ENCODE peak calls at places on chromosomes 1 and 21, in ten cellular contexts. T, E, Z, D, W, M, B, X, Y and A are unnamed samples. For H3K27me3, the result is how much of the 10 kb centered on the place peaks cover.

GRCh38 chr1:118871510-118872240 is 116.5 kb downstream of the TBX15 start:
- DNase-seq in T (no peak), E (no peak), Z (no peak), D (no peak), W (no peak), M (no peak), B (no peak), X (no peak), Y (no peak), A (no peak)

GRCh38 chr1:1318131-1318652 is 6.3 kb downstream of the INTS11 start:
- DNase-seq in T (peak), E (peak), Z (peak), D (peak), W (peak), M (no peak), B (no peak), X (peak), Y (peak), A (no peak)

GRCh38 chr1:200029624-200030074 is 2.1 kb downstream of the NR5A2 start:
- DNase-seq in T (no peak), E (no peak), Z (no peak), D (no peak), W (no peak), M (no peak), B (no peak), X (no peak), Y (no peak), A (no peak)

GRCh38 chr1:8343044-8343443 is 25.1 kb downstream of the SLC45A1 start:
- DNase-seq in T (no peak), E (no peak), Z (no peak), D (no peak), W (no peak), M (no peak), B (no peak), X (no peak), Y (no peak), A (no peak)

GRCh38 chr1:188709146-188709545 is 1768.5 kb downstream of the BRINP3 start:
- DNase-seq in T (no peak), E (peak), Z (no peak), D (no peak), W (no peak), M (no peak), B (no peak), X (no peak), Y (no peak), A (no peak)

GRCh38 chr1:171663854-171664550 is 11.5 kb upstream of the MYOC start:
- DNase-seq in T (no peak), E (no peak), Z (no peak), D (no peak), W (no peak), M (no peak), B (no peak), X (no peak), Y (no peak), A (no peak)

GRCh38 chr1:159473335-159473734 is 33.8 kb downstream of the OR10J1 start:
- DNase-seq in T (no peak), E (peak), Z (no peak), D (no peak), W (no peak), M (no peak), B (no peak), X (no peak), Y (no peak), A (no peak)

GRCh38 chr1:50517488-50517887 is 94.2 kb upstream of the DMRTA2 start:
- DNase-seq in T (no peak), E (no peak), Z (no peak), D (no peak), W (no peak), M (no peak), B (no peak), X (no peak), Y (no peak), A (no peak)

GRCh38 chr1:211024901-211025300 is 109.0 kb downstream of the KCNH1 start:
- DNase-seq in T (no peak), E (no peak), Z (no peak), D (no peak), W (no peak), M (no peak), B (no peak), X (no peak), Y (no peak), A (no peak)

GRCh38 chr1:152495066-152495675 is 15.4 kb upstream of the LCE5A start:
- DNase-seq in T (no peak), E (no peak), Z (no peak), D (peak), W (no peak), M (no peak), B (no peak), X (peak), Y (no peak), A (peak)

GRCh38 chr1:205477759-205478247 is 22.0 kb upstream of the BLACAT1 start:
- DNase-seq in T (peak), E (peak), Z (no peak), D (peak), W (peak), M (no peak), B (no peak), X (peak), Y (peak), A (no peak)

GRCh38 chr1:10693497-10694273 is 102.8 kb downstream of the CASZ1 start:
- DNase-seq in T (no peak), E (peak), Z (peak), D (no peak), W (no peak), M (peak), B (peak), X (peak), Y (no peak), A (no peak)

GRCh38 chr21:45421071-45421845 is 16.3 kb downstream of the COL18A1 start:
- DNase-seq in T (peak), E (no peak), Z (peak), D (no peak), W (peak), M (no peak), B (no peak), X (peak), Y (no peak), A (no peak)

GRCh38 chr21:31888936-31889371 is 16.1 kb downstream of the HUNK start:
- DNase-seq in T (no peak), E (no peak), Z (no peak), D (no peak), W (peak), M (no peak), B (no peak), X (no peak), Y (no peak), A (no peak)

GRCh38 chr1:15390667-15391066 is 19.0 kb upstream of the EFHD2 start:
- DNase-seq in T (no peak), E (no peak), Z (no peak), D (no peak), W (no peak), M (no peak), B (no peak), X (no peak), Y (no peak), A (no peak)

GRCh38 chr1:84368441-84368840 is 29.8 kb upstream of the DNASE2B start:
- DNase-seq in T (no peak), E (no peak), Z (no peak), D (no peak), W (no peak), M (no peak), B (no peak), X (no peak), Y (no peak), A (no peak)

GRCh38 chr1:172466795-172467407 is 23.0 kb upstream of the PIGC start:
- DNase-seq in T (no peak), E (peak), Z (no peak), D (no peak), W (no peak), M (no peak), B (no peak), X (no peak), Y (no peak), A (no peak)

GRCh38 chr21:44064852-44065403 is 42.3 kb upstream of the PWP2 start:
- DNase-seq in T (no peak), E (no peak), Z (no peak), D (no peak), W (no peak), M (no peak), B (no peak), X (no peak), Y (no peak), A (no peak)

GRCh38 chr21:25370311-25370744 is 237.0 kb downstream of the MRPL39 start:
- DNase-seq in T (no peak), E (peak), Z (no peak), D (no peak), W (no peak), M (no peak), B (no peak), X (peak), Y (peak), A (peak)

GRCh38 chr1:169624887-169625286 is 5.0 kb downstream of the SELP start:
- DNase-seq in T (no peak), E (no peak), Z (no peak), D (no peak), W (no peak), M (no peak), B (no peak), X (no peak), Y (no peak), A (no peak)

GRCh38 chr1:175498002-175498401 is 245.4 kb downstream of the TNR start:
- DNase-seq in T (no peak), E (peak), Z (no peak), D (no peak), W (no peak), M (no peak), B (no peak), X (peak), Y (no peak), A (no peak)

GRCh38 chr1:41599912-41600311 is 115.4 kb upstream of the EDN2 start:
- DNase-seq in T (no peak), E (no peak), Z (no peak), D (no peak), W (no peak), M (no peak), B (no peak), X (no peak), Y (no peak), A (no peak)

GRCh38 chr21:46532080-46532479 is 72.8 kb downstream of the S100B start:
- DNase-seq in T (no peak), E (no peak), Z (no peak), D (no peak), W (no peak), M (no peak), B (peak), X (no peak), Y (no peak), A (no peak)

GRCh38 chr21:14072761-14073535 is 137.8 kb downstream of the LIPI start:
- DNase-seq in T (no peak), E (no peak), Z (no peak), D (no peak), W (no peak), M (no peak), B (no peak), X (no peak), Y (peak), A (no peak)

GRCh38 chr1:213057264-213058059 is 6.4 kb downstream of the RPS6KC1 start:
- DNase-seq in T (no peak), E (no peak), Z (no peak), D (no peak), W (no peak), M (no peak), B (no peak), X (peak), Y (no peak), A (no peak)

GRCh38 chr21:15029077-15029476 is 35.7 kb downstream of the NRIP1 start:
- DNase-seq in T (no peak), E (peak), Z (no peak), D (no peak), W (no peak), M (no peak), B (no peak), X (no peak), Y (no peak), A (no peak)

DNA sequence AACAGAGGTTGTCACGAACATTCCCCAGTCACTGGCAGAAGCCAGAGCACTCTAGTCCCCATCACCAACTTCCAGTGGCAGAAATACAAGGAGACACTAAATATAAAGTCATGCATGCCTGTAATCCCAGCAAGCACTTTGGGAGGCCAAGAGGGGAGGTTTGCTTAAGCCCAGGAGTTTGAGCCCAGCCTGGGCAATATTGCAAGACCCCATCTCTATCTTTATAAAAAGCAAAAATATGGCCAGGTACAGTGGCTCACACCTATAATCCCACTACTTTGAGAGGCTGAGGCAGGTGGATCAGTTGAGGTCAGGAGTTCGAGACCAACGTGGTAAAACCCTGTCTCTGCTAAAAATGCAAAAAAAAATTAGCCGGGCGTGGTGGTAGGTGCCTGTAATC is 6.4 kb downstream of the CYB5RL start:
- DNase-seq in T (no peak), E (no peak), Z (no peak), D (no peak), W (no peak), M (no peak), B (no peak), X (no peak), Y (no peak), A (no peak)
- H3K4me3 ChIP-seq in T (no peak), E (no peak), Z (no peak), D (no peak), W (no peak), M (no peak), B (no peak), X (no peak), Y (no peak), A (no peak)

GRCh38 chr1:183419399-183419798 is 1.2 kb upstream of the NMNAT2 start:
- DNase-seq in T (no peak), E (no peak), Z (no peak), D (no peak), W (no peak), M (no peak), B (no peak), X (no peak), Y (no peak), A (no peak)
- H3K27me3 ChIP-seq in T (half or more), E (under half), Z (half or more), D (under half), W (under half), M (under half), B (under half), X (under half), Y (half or more), A (under half)

DNA sequence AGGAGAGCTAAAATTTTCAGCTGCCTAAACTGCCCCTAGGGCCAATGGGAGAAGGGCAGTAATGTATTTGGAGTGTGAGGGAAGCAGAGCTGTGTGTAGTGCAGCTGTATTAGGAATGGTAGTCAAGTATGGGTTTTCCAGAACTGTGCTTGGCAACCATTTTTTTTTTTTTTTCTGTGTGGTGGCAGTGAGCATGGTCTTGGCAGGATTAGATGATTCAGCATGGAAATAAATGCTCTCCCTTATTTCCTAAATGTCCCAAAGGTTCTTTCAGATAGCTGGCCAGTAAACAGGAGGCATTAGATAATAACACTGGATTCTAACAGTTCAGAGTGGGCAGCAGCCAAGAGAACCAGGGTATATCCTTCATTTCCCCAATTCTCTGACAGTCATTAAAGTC is 81.7 kb downstream of the NDUFS5 start:
- DNase-seq in T (no peak), E (no peak), Z (no peak), D (no peak), W (no peak), M (no peak), B (no peak), X (no peak), Y (no peak), A (no peak)
- H3K4me3 ChIP-seq in T (no peak), E (peak), Z (peak), D (peak), W (peak), M (no peak), B (no peak), X (no peak), Y (peak), A (no peak)

GRCh38 chr1:7113822-7114221 is 328.6 kb downstream of the CAMTA1 start:
- DNase-seq in T (no peak), E (no peak), Z (no peak), D (no peak), W (no peak), M (no peak), B (no peak), X (no peak), Y (no peak), A (no peak)
- H3K27me3 ChIP-seq in T (under half), E (under half), Z (under half), D (under half), W (under half), M (under half), B (under half), X (under half), Y (under half), A (under half)

GRCh38 chr1:49358036-49358435 is 581.3 kb upstream of the BEND5 start:
- DNase-seq in T (no peak), E (no peak), Z (no peak), D (no peak), W (no peak), M (no peak), B (no peak), X (no peak), Y (no peak), A (no peak)

GRCh38 chr1:49351744-49352143 is 575.1 kb upstream of the BEND5 start:
- DNase-seq in T (no peak), E (peak), Z (no peak), D (no peak), W (no peak), M (no peak), B (no peak), X (no peak), Y (no peak), A (no peak)

GRCh38 chr1:49356594-49356993 is 579.9 kb upstream of the BEND5 start:
- DNase-seq in T (no peak), E (no peak), Z (no peak), D (no peak), W (no peak), M (no peak), B (no peak), X (no peak), Y (no peak), A (no peak)
- H3K4me3 ChIP-seq in T (no peak), E (no peak), Z (no peak), D (no peak), W (no peak), M (no peak), B (no peak), X (no peak), Y (no peak), A (no peak)

DNA sequence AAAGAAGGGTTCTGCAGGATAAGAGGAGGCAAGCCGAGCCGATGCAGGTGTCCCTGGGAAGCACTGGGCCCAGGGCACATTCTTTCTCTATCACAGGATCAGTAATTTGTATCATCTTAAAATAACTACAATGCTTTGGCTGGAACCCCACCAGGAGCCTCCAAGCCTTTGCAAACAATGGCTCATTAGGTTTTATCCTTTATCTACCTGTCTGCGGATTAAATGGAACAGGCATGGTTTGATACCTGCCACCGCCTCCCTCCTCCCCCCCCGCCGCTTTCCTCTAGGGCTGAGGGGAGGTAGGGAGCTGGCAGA is 571.9 kb downstream of the AJAP1 start:
- DNase-seq in T (no peak), E (no peak), Z (no peak), D (no peak), W (no peak), M (no peak), B (no peak), X (no peak), Y (no peak), A (no peak)
- H3K27me3 ChIP-seq in T (under half), E (under half), Z (under half), D (under half), W (under half), M (under half), B (under half), X (under half), Y (under half), A (under half)

DNA sequence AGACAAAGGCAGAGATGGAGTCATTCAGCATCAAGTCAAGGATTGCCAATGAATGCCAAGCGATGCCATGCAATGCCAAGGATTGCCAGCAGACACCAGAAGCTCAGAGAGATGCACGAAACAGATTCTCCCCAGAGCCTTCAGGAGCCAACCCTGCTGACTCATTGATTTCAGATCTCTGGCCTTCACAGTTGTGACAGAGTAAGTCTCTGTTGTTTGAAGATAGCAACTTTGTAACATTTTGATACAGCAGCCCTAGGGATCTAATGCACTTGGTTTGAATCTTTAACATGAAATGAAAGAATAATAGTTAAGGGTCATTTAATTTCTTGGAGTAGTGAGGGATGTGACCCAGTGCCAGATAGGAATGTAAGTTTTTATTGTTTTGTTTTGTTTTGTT is 287.4 kb upstream of the RUNX1 start:
- DNase-seq in T (no peak), E (no peak), Z (no peak), D (no peak), W (no peak), M (no peak), B (no peak), X (peak), Y (no peak), A (no peak)
- H3K4me3 ChIP-seq in T (no peak), E (no peak), Z (no peak), D (no peak), W (no peak), M (no peak), B (no peak), X (no peak), Y (no peak), A (no peak)